ENCODE peak calls at places on chromosomes 1 and 21, in four cellular contexts. R is ascending aorta, I is body of pancreas, C is fibroblast of lung. M is an unnamed sample.

GRCh38 chr1:82269466-82269865 is 468.7 kb downstream of the ADGRL2 start:
- DNase-seq in I (no peak), C (peak), R (no peak), M (no peak)

GRCh38 chr1:26998319-26999300 is 5.1 kb downstream of the TRNP1 start:
- DNase-seq in I (no peak), C (peak), R (no peak), M (no peak)

GRCh38 chr1:5706239-5706638 is 286.0 kb downstream of the NPHP4 start:
- DNase-seq in I (no peak), R (no peak), C (no peak), M (no peak)

GRCh38 chr1:98044766-98045165 is 123.9 kb upstream of the DPYD start:
- DNase-seq in I (no peak), R (no peak), C (no peak), M (no peak)

GRCh38 chr21:38468989-38469388 is 29.3 kb downstream of the ERG start:
- DNase-seq in C (no peak), I (no peak), R (no peak), M (no peak)

GRCh38 chr1:78540056-78540455 is 49.3 kb downstream of the PTGFR start:
- DNase-seq in I (no peak), R (no peak), C (peak), M (no peak)

GRCh38 chr1:234724517-234725176 is 114.7 kb upstream of the IRF2BP2 start:
- DNase-seq in I (peak), C (no peak), R (peak), M (no peak)

GRCh38 chr1:164662955-164663354 is 104.0 kb downstream of the PBX1 start:
- DNase-seq in R (no peak), I (peak), C (no peak), M (no peak)

GRCh38 chr1:245788269-245788668 is 633.5 kb downstream of the KIF26B start:
- DNase-seq in C (peak), R (no peak), I (no peak), M (no peak)

GRCh38 chr21:43343095-43343991 is 83.6 kb downstream of the SIK1 start:
- DNase-seq in R (no peak), C (no peak), I (peak), M (no peak)

GRCh38 chr1:110604586-110605148 is 1.5 kb downstream of the KCNA2 start:
- DNase-seq in C (no peak), I (no peak), R (no peak), M (no peak)

GRCh38 chr1:41513388-41513745 is 28.9 kb upstream of the EDN2 start:
- DNase-seq in C (no peak), I (no peak), R (no peak), M (no peak)

GRCh38 chr1:100543640-100544039 is 5.7 kb downstream of the GPR88 start:
- DNase-seq in R (no peak), C (no peak), I (peak), M (peak)

GRCh38 chr1:180133193-180133592 is 21.5 kb upstream of the QSOX1 start:
- DNase-seq in C (no peak), R (no peak), I (no peak), M (no peak)

GRCh38 chr1:201655910-201656669 is 117.2 kb downstream of the NAV1 start:
- DNase-seq in R (no peak), I (no peak), C (no peak), M (no peak)

GRCh38 chr1:118148034-118148433 is 37.0 kb downstream of the SPAG17 start:
- DNase-seq in I (no peak), C (peak), R (no peak), M (no peak)

GRCh38 chr1:18932387-18932786 is 24.1 kb downstream of the IFFO2 start:
- DNase-seq in C (peak), R (no peak), I (no peak), M (no peak)

GRCh38 chr1:11940260-11940921 is 5.9 kb downstream of the PLOD1 start:
- DNase-seq in C (no peak), R (no peak), I (peak), M (no peak)

GRCh38 chr1:234515821-234516241 is 36.9 kb upstream of the TARBP1 start:
- DNase-seq in R (no peak), C (peak), I (no peak), M (no peak)

GRCh38 chr1:27536767-27537166 is 46.8 kb upstream of the WASF2 start:
- DNase-seq in R (no peak), I (peak), C (peak), M (no peak)

GRCh38 chr1:185676969-185677368 is 57.2 kb upstream of the HMCN1 start:
- DNase-seq in C (no peak), I (no peak), R (no peak), M (no peak)

GRCh38 chr1:20440785-20441200 is 45.2 kb downstream of the CAMK2N1 start:
- DNase-seq in R (no peak), I (peak), C (peak), M (peak)

GRCh38 chr1:53638641-53639035 is 100.3 kb downstream of the GLIS1 start:
- DNase-seq in R (no peak), I (no peak), C (no peak), M (no peak)

GRCh38 chr1:218350909-218351616 is 5.9 kb downstream of the TGFB2 start:
- DNase-seq in R (no peak), I (no peak), C (peak), M (no peak)

GRCh38 chr1:51282605-51283004 is 46.5 kb downstream of the RNF11 start:
- DNase-seq in R (no peak), I (no peak), C (no peak), M (no peak)

GRCh38 chr1:231163831-231164427 is 2.1 kb downstream of the TRIM67 start:
- DNase-seq in C (no peak), I (no peak), R (no peak), M (no peak)

GRCh38 chr1:192588546-192588945 is 13.0 kb downstream of the RGS1 start:
- DNase-seq in I (no peak), R (no peak), C (peak), M (no peak)

GRCh38 chr1:108121361-108122143 is 78.6 kb downstream of the SLC25A24 start:
- DNase-seq in I (no peak), C (peak), R (no peak), M (no peak)

GRCh38 chr1:113980120-113980519 is 846 bp downstream of the OLFML3 start:
- DNase-seq in R (no peak), I (peak), C (peak), M (no peak)

GRCh38 chr1:99051611-99052283 is 47.1 kb upstream of the PLPPR5 start:
- DNase-seq in R (no peak), I (no peak), C (no peak), M (no peak)

GRCh38 chr1:43444827-43445225 is 8.9 kb downstream of the HYI start:
- DNase-seq in I (no peak), R (no peak), C (no peak), M (no peak)

GRCh38 chr1:32876341-32877210 is 5.9 kb upstream of the FNDC5 start:
- DNase-seq in R (no peak), I (peak), C (no peak), M (peak)

GRCh38 chr1:166166701-166167394 is at the start of gene FAM78B:
- DNase-seq in I (peak), C (peak), R (no peak), M (peak)

GRCh38 chr1:94047914-94048313 is 73.0 kb downstream of the ABCA4 start:
- DNase-seq in I (no peak), R (no peak), C (no peak), M (no peak)

GRCh38 chr1:212949771-212950170 is 570 bp upstream of the VASH2 start:
- DNase-seq in C (no peak), R (no peak), I (no peak), M (no peak)
- H3K4me3 ChIP-seq in C (peak), R (peak), I (no peak), M (peak)

DNA sequence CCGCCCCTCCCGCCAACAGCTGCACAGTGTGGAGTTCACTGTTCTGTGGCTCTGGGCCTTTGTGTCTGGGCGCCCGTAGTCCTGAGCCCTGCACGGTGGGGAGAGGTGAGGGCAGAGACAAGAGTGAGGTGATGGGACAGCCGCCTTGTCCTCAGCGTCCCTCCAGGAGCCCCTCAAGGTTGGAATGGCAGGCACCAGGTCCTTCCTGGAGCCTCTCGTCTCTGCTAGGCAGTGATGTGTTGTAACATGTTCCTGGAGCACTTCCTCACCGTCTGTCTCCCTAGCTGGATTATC is 44.5 kb upstream of the C1orf174 start:
- DNase-seq in R (no peak), I (no peak), C (no peak), M (no peak)
- H3K4me3 ChIP-seq in R (no peak), I (no peak), C (no peak), M (no peak)

DNA sequence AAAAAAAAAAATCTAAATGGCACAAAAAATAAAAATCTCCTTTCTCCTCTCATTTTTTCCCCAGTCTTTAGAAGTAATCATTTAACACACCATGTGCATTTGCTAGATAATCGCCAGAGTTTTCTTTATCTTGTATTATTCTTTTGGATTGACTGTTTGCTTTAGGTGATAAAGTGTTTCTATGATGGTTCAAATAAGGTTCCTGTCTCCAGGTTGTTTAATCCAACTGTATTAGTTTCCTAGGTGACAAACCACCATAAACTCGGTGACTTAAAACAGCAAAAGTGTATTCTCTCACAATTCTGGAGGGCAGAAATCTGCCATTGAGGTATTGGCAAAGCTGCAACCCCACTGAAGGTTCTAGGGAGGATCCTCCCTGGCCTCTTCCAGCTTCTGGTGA is 51.6 kb upstream of the B3GALT5 start:
- DNase-seq in R (no peak), C (no peak), I (no peak), M (no peak)
- H3K4me3 ChIP-seq in R (no peak), C (no peak), I (no peak), M (no peak)

GRCh38 chr1:171902527-171902926 is 61.2 kb downstream of the DNM3 start:
- DNase-seq in R (no peak), I (no peak), C (no peak), M (no peak)

GRCh38 chr1:171899838-171900237 is 58.5 kb downstream of the DNM3 start:
- DNase-seq in C (no peak), I (no peak), R (no peak), M (no peak)

GRCh38 chr1:171901245-171901644 is 59.9 kb downstream of the DNM3 start:
- DNase-seq in R (no peak), C (peak), I (no peak), M (no peak)

GRCh38 chr1:171897304-171897703 is 56.0 kb downstream of the DNM3 start:
- DNase-seq in I (no peak), R (no peak), C (no peak), M (no peak)

GRCh38 chr1:171898956-171899355 is 57.7 kb downstream of the DNM3 start:
- DNase-seq in C (peak), R (no peak), I (no peak), M (no peak)
- H3K4me3 ChIP-seq in C (no peak), R (no peak), I (no peak), M (no peak)